ENCODE peak calls at places on chromosomes 16 and 17, in five cellular contexts. K is GM13977, Y is fibroblast of mammary gland, W is GM20000, C is H9. V is an unnamed sample.
A peak's percentile ranks its signal among the peaks of the same experiment; 100 is the strongest.

GRCh38 chr17:6677158-6677831 is 25.7 kb downstream of the C17orf100 start:
- DNase-seq in K (no peak), Y (no peak), W (no peak), C (no peak), V (no peak)

GRCh38 chr17:79305831-79306687 is 231.4 kb downstream of the ENGASE start:
- DNase-seq in K (no peak), Y (no peak), W (no peak), C (no peak), V (no peak)

GRCh38 chr16:87328846-87329245 is 11.7 kb upstream of the C16orf95 start:
- DNase-seq in K (no peak), Y (no peak), W (no peak), C (no peak), V (no peak)

GRCh38 chr16:18003033-18003432 is 333.5 kb downstream of the NPIPA8 start:
- DNase-seq in K (no peak), Y (no peak), W (no peak), C (no peak), V (no peak)

GRCh38 chr16:71205482-71206131 is 24.9 kb downstream of the HYDIN start:
- DNase-seq in K (no peak), Y (no peak), W (no peak), C (no peak), V (no peak)

GRCh38 chr17:21005803-21006202 is 37.0 kb downstream of the USP22 start:
- DNase-seq in K (no peak), Y (no peak), W (no peak), C (no peak), V (no peak)

GRCh38 chr16:17520567-17520966 is 49.8 kb upstream of the XYLT1 start:
- DNase-seq in K (no peak), Y (peak; percentile 77), W (no peak), C (no peak), V (no peak)

GRCh38 chr16:80197790-80198201 is 343.0 kb upstream of the DYNLRB2 start:
- DNase-seq in K (no peak), Y (peak; percentile 79), W (no peak), C (no peak), V (no peak)

GRCh38 chr17:19703776-19704371 is 12.5 kb downstream of the SLC47A2 start:
- DNase-seq in K (peak; percentile 17), Y (no peak), W (no peak), C (peak; percentile 67), V (no peak)

GRCh38 chr16:27230562-27230991 is 27.3 kb downstream of the KDM8 start:
- DNase-seq in K (no peak), Y (no peak), W (no peak), C (no peak), V (no peak)
- TF ChIP-seq CTCF in K (no peak), Y (no peak), W (no peak), C (peak; percentile 31), V (no peak)

GRCh38 chr16:57734308-57734924 is 1.2 kb upstream of the KATNB1 start:
- DNase-seq in K (no peak), Y (no peak), W (no peak), C (no peak), V (no peak)

GRCh38 chr16:57735755-57736418 is at the start of gene KATNB1:
- DNase-seq in K (no peak), Y (peak; percentile 7), W (no peak), C (no peak), V (no peak)

GRCh38 chr16:57738844-57739243 is 3.3 kb downstream of the KATNB1 start:
- DNase-seq in K (no peak), Y (no peak), W (no peak), C (no peak), V (no peak)

GRCh38 chr16:57734925-57735754 is 430 bp upstream of the KATNB1 start:
- DNase-seq in K (peak; percentile 98), Y (peak; percentile 100), W (peak; percentile 98), C (peak; percentile 100), V (peak; percentile 99)

GRCh38 chr16:57736419-57737281 is 1.1 kb downstream of the KATNB1 start:
- DNase-seq in K (no peak), Y (peak; percentile 75), W (no peak), C (peak; percentile 71), V (no peak)
- TF ChIP-seq CTCF in K (peak; percentile 14), Y (peak; percentile 9), W (no peak), C (no peak), V (peak; percentile 35)

DNA sequence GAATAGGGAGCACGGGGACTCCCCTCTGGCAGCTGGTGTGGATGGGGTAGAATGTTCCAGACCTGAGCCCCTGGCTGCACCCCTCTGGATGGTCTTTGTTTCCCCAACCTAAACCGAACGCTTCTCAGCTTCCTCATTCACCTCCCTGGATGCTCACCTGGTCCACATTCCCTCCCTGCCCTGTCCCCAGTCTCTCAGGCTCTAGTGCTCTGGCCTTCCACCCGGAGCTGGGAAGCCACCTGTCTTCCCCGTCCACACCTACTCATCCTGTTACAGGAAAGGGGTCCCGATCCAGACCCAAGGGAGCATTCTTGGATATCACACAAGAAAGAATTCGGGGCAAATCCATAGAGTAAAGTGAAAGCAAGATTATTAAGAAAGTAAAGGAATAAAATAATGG is 73.5 kb downstream of the CYLD start:
- DNase-seq in K (no peak), Y (no peak), W (no peak), C (no peak), V (no peak)
- TF ChIP-seq CTCF in K (no peak), Y (no peak), W (no peak), C (no peak), V (no peak)

DNA sequence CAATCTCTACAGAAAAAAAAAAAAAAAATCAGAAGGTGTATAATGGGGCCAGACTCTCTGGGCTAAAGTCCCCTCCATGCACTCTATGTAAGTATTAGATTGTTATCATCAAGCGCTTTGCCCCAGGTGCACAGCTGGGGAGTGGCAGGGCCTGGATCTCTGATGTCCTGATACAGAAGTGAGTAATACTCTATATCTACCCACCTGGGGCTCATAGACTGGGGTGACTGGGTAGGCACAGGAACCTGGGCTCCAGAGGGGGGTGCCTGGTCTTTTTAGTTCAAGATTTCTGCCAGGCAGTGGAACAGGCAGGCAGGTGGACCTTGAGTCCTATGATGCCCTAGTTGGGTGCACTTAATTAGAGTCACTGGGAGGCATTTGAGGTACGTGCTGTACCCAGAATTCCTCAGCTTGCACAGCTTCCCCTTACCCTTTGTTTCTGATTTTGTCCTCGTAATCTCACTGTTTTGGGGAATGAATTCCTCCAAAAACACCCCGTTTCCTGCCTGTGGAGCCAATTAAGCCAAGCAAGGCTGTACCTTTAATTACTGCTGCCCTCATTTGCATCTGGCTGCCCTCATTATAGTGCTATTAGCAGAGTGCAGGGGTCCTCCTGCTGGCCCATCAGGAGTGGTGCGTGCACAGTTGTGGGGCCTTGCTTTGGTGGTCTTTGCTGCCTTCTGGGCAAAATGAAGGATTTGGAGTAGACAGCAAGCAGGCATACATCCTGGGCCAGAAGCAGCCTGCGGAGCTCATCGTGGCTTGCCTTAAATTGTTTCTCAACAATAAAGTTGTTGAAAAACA is 239.0 kb downstream of the SNX29 start:
- DNase-seq in K (no peak), Y (no peak), W (no peak), C (peak; percentile 57), V (no peak)
- TF ChIP-seq CTCF in K (no peak), Y (peak; percentile 31), W (no peak), C (peak; percentile 78), V (no peak)

GRCh38 chr16:78395035-78395434 is 295.6 kb downstream of the WWOX start:
- DNase-seq in K (no peak), Y (no peak), W (no peak), C (no peak), V (no peak)

GRCh38 chr16:78392585-78393195 is 293.2 kb downstream of the WWOX start:
- DNase-seq in K (no peak), Y (no peak), W (no peak), C (no peak), V (no peak)

GRCh38 chr16:78390828-78391227 is 291.4 kb downstream of the WWOX start:
- DNase-seq in K (no peak), Y (no peak), W (no peak), C (no peak), V (no peak)

GRCh38 chr16:78396673-78397072 is 297.2 kb downstream of the WWOX start:
- DNase-seq in K (no peak), Y (no peak), W (no peak), C (no peak), V (no peak)

GRCh38 chr16:78396046-78396445 is 296.6 kb downstream of the WWOX start:
- DNase-seq in K (no peak), Y (no peak), W (no peak), C (no peak), V (no peak)
- TF ChIP-seq CTCF in K (no peak), Y (peak; percentile 8), W (no peak), C (peak; percentile 63), V (no peak)

GRCh38 chr16:5415123-5415522 is 317.5 kb upstream of the EEF2KMT start:
- DNase-seq in K (no peak), Y (no peak), W (no peak), C (peak; percentile 60), V (no peak)
- TF ChIP-seq CTCF in K (no peak), Y (no peak), W (no peak), C (peak; percentile 71), V (no peak)

V was measured in GM10248.